ENCODE peak calls at places on chromosomes 5 and 9, in six cellular contexts. F is heart right ventricle; Q is stomach; G is CD8-positive, alpha-beta T cell; X is naive thymus-derived CD4-positive, alpha-beta T cell; O is OCI-LY7. L is an unnamed sample.

GRCh38 chr9:85884236-85884635 is 56.7 kb upstream of the NAA35 start:
- DNase-seq in O (no peak), Q (no peak), X (no peak), F (no peak), G (no peak), L (no peak)

GRCh38 chr5:93585054-93585751 is 2.2 kb downstream of the NR2F1 start:
- DNase-seq in G (no peak), Q (no peak), O (no peak), X (no peak), F (no peak), L (no peak)

GRCh38 chr9:18707489-18708210 is 233.7 kb downstream of the ADAMTSL1 start:
- DNase-seq in X (no peak), Q (no peak), O (no peak), F (no peak), G (no peak), L (no peak)

GRCh38 chr5:126695081-126695480 is 81.9 kb upstream of the LMNB1 start:
- DNase-seq in Q (no peak), X (no peak), O (no peak), G (no peak), F (no peak), L (no peak)

GRCh38 chr5:54621742-54622141 is 104.2 kb downstream of the SNX18 start:
- DNase-seq in Q (no peak), F (no peak), O (no peak), X (no peak), G (no peak), L (no peak)

GRCh38 chr9:135592331-135592590 is 30.7 kb downstream of the PAEP start:
- DNase-seq in X (no peak), F (no peak), G (no peak), Q (peak; percentile 19), O (no peak), L (no peak)

GRCh38 chr9:114811969-114812636 is 6.3 kb upstream of the TNFSF15 start:
- DNase-seq in X (no peak), F (no peak), O (no peak), Q (no peak), G (no peak), L (no peak)

GRCh38 chr5:76401801-76402250 is 1.3 kb upstream of the IQGAP2 start:
- DNase-seq in F (no peak), G (peak; percentile 4), Q (no peak), O (peak; percentile 85), X (peak; percentile 16), L (no peak)

GRCh38 chr5:84384604-84385575 is at the start of gene EDIL3:
- DNase-seq in X (no peak), O (no peak), F (peak; percentile 18), Q (no peak), G (no peak), L (no peak)

GRCh38 chr5:141650851-141651727 is at the start of gene FCHSD1:
- DNase-seq in X (peak; percentile 76), G (peak; percentile 70), Q (peak; percentile 93), O (peak; percentile 87), F (peak; percentile 92), L (peak; percentile 95)

GRCh38 chr9:31590091-31590490 is 794.4 kb upstream of the ACO1 start:
- DNase-seq in F (no peak), G (no peak), X (no peak), Q (no peak), O (no peak), L (no peak)

GRCh38 chr9:132809677-132810076 is 68.4 kb downstream of the AK8 start:
- DNase-seq in F (no peak), Q (no peak), X (no peak), G (no peak), O (no peak), L (no peak)

GRCh38 chr5:135254183-135254582 is 144.8 kb downstream of the MACROH2A1 start:
- DNase-seq in X (no peak), Q (no peak), O (no peak), G (no peak), F (no peak), L (no peak)

GRCh38 chr5:66113160-66113559 is 30.9 kb upstream of the SREK1 start:
- DNase-seq in X (no peak), Q (no peak), G (no peak), O (no peak), F (no peak), L (no peak)

GRCh38 chr9:107976767-107977166 is 487.2 kb upstream of the KLF4 start:
- DNase-seq in X (no peak), Q (peak; percentile 56), G (no peak), F (peak; percentile 50), O (no peak), L (peak; percentile 85)

GRCh38 chr9:90189306-90189705 is 453.3 kb downstream of the DIRAS2 start:
- DNase-seq in O (peak; percentile 74), G (no peak), X (no peak), Q (no peak), F (no peak), L (no peak)

GRCh38 chr5:39114155-39114554 is 40.0 kb upstream of the RICTOR start:
- DNase-seq in X (no peak), F (no peak), G (no peak), O (no peak), Q (no peak), L (no peak)

GRCh38 chr5:39115644-39116346 is 41.6 kb upstream of the RICTOR start:
- DNase-seq in F (no peak), Q (no peak), O (no peak), G (no peak), X (no peak), L (no peak)

GRCh38 chr5:39117401-39117800 is 43.2 kb upstream of the RICTOR start:
- DNase-seq in Q (no peak), X (no peak), O (no peak), G (no peak), F (no peak), L (no peak)

GRCh38 chr5:39118638-39119037 is 44.4 kb upstream of the RICTOR start:
- DNase-seq in X (no peak), O (no peak), G (no peak), F (no peak), Q (no peak), L (no peak)

DNA sequence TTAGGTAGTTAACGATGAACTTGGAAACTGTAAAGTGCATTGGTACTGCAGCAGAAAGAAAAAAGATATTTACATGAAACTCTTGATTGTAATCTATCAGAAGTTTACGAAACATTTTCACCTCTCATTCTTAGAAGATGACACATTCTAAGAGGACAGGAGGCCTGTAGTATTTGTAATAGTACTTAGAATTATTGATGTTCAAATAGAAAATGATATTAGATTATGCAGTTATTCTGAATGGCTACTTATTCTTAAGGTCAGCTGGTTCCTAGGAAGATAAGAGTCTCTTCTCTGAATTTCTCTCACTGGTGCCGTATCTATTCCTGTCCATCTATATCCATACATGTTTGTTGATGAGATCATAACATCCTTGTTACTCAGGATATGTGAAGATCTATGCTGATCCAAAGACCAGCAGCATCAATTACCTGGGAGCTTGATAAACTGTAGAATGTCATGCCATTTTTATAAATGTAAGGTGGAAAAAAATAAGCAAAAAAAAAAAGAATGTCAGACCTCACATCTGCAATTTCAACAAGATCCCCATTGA is 42.2 kb upstream of the RICTOR start:
- DNase-seq in O (no peak), Q (no peak), F (no peak), G (no peak), X (no peak), L (no peak)
- H3K4me1 ChIP-seq in O (no peaks in the 10 kb centered on the region), Q (no peaks in the 10 kb centered on the region), F (peaks cover 4% of the 10 kb centered on the region), G (no peaks in the 10 kb centered on the region), X (no peaks in the 10 kb centered on the region), L (no peaks in the 10 kb centered on the region)

DNA sequence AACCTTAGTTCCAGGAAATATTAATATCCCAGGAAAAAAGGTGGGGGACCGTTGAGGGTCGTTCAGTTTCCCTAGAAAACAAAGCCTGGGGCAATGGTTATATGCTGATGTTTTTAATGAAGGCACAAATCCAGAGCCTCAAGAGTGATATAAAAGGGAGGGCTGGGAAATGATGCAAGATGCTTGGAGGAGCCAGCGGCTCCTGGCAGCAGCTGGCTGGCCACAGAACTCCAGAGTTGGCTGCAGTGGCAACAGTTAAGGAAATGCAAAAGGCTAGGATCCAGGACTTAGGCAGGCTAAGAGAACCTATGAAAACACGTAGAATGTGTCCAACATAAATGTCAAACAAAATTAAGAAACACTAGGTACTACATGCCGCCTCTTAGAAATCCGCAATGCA is 31.0 kb upstream of the B4GALT1 start:
- DNase-seq in X (no peak), O (no peak), F (peak; percentile 57), G (no peak), Q (no peak), L (peak; percentile 85)
- H3K27ac ChIP-seq in X (no peak overlapping the region), O (no peak overlapping the region), F (peak overlapping the region; percentile 8), G (no peak overlapping the region), Q (peak overlapping the region; percentile 47), L (peak overlapping the region; percentile 81)

DNA sequence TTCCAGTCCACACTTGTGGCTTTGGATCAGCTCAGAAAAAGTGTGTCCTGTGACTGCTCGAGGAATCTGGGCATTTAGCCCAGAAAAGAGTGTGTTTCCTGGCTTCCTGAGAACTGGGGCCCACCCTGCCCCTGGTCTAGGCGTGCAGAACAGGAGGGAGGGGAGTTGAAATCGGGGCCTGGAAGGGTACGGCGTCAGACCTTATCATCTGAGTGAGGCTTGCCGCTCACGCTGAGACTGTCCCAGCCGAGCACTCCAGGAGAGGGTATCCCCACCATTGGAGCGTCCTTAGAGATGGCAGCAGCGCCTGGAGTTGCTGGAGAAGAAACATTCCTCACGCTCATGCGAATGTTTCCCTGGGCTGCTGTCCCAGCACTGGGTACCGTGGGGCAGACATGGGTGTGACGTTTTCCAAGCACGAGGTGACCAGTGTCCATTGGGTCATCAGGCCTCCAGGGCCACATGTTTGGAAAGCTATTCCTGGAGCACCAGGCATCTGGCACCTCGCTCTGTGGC is 22.5 kb downstream of the NEK6 start:
- DNase-seq in G (no peak), X (no peak), Q (no peak), F (no peak), O (no peak), L (peak; percentile 65)
- H3K4me1 ChIP-seq in G (no peaks in the 10 kb centered on the region), X (peaks cover 7% of the 10 kb centered on the region), Q (peaks cover 61% of the 10 kb centered on the region), F (peaks cover 78% of the 10 kb centered on the region), O (no peaks in the 10 kb centered on the region), L (peaks cover 58% of the 10 kb centered on the region)

GRCh38 chr9:20559236-20559896 is 62.9 kb downstream of the MLLT3 start:
- DNase-seq in F (no peak), G (no peak), Q (no peak), X (no peak), O (no peak), L (no peak)

GRCh38 chr9:20561542-20561941 is 60.8 kb downstream of the MLLT3 start:
- DNase-seq in O (no peak), X (no peak), G (no peak), Q (no peak), F (no peak), L (no peak)

GRCh38 chr9:20557286-20557685 is 65.0 kb downstream of the MLLT3 start:
- DNase-seq in X (no peak), Q (no peak), F (no peak), O (no peak), G (no peak), L (no peak)

GRCh38 chr9:20558609-20559016 is 63.7 kb downstream of the MLLT3 start:
- DNase-seq in F (no peak), O (no peak), Q (no peak), X (no peak), G (no peak), L (no peak)

DNA sequence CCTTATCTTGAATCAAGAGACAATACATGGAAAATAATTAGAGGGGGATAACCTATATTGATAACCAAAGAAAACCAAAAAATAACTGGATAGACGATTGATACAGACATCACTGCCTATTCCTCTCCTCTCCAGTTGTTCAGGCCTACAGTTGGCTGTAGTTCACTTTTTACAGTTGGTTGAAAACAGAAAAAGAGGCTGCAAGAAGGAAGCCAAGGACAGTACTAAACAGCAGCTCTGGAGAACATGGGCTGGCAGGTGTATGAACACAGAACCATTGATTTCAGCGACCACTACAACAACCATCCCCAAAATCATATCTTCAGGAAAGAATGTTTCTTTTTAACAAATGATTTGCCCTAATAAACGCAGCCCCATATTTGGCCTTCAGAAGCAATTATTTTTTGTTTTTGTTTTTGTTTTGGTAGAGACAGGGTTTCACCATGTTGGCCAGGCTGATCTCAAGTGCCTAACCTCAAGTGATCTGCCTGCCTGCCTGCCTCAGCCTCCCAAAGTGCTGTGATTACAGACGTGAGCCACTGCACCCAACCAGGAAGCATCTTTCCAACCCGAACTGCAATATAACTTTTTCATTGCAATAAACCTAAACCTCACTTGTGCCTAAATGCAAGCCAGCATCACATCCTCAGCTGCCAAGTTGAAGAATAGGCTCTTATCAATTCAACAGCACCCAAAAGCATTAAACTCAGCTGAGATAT is 64.2 kb downstream of the MLLT3 start:
- DNase-seq in X (no peak), Q (no peak), O (no peak), F (no peak), G (no peak), L (no peak)
- H3K27ac ChIP-seq in X (no peak overlapping the region), Q (peak overlapping the region; percentile 35), O (no peak overlapping the region), F (no peak overlapping the region), G (no peak overlapping the region), L (no peak overlapping the region)